ENCODE peak calls at places on chromosome 1, in five cellular contexts. Z is effector memory CD4-positive, alpha-beta T cell; M is mammary epithelial cell; E is SK-N-SH; R is fibroblast of lung. X is an unnamed sample.

GRCh38 chr1:216750031-216750627 is 26.9 kb upstream of the ESRRG start:
- DNase-seq in M (peak), R (peak), Z (no peak), E (peak), X (no peak)

GRCh38 chr1:151728151-151728711 is 6.9 kb downstream of the RIIAD1 start:
- DNase-seq in Z (no peak), R (peak), M (no peak), E (peak), X (no peak)

GRCh38 chr1:53074313-53075154 is 12.5 kb downstream of the PODN start:
- DNase-seq in E (peak), Z (no peak), R (no peak), M (no peak), X (no peak)

GRCh38 chr1:198575715-198576641 is 35.5 kb upstream of the ATP6V1G3 start:
- DNase-seq in Z (no peak), M (peak), R (no peak), E (no peak), X (no peak)

GRCh38 chr1:7401814-7402547 is 369.1 kb upstream of the VAMP3 start:
- DNase-seq in Z (no peak), R (peak), M (peak), E (peak), X (peak)

GRCh38 chr1:209527372-209527771 is 56.1 kb upstream of the CAMK1G start:
- DNase-seq in Z (no peak), M (peak), R (no peak), E (no peak), X (no peak)

GRCh38 chr1:84146375-84147032 is 2.4 kb downstream of the PRKACB start:
- DNase-seq in E (no peak), Z (no peak), M (peak), R (peak), X (no peak)

GRCh38 chr1:58727363-58727762 is 27.5 kb upstream of the MYSM1 start:
- DNase-seq in Z (no peak), R (peak), M (peak), E (no peak), X (peak)

GRCh38 chr1:213082778-213083445 is 31.9 kb downstream of the RPS6KC1 start:
- DNase-seq in M (peak), R (no peak), E (no peak), Z (no peak), X (no peak)

GRCh38 chr1:85599076-85599491 is 18.5 kb downstream of the CCN1 start:
- DNase-seq in R (no peak), Z (no peak), M (no peak), E (no peak), X (no peak)

GRCh38 chr1:215599418-215599817 is 32.3 kb downstream of the KCTD3 start:
- DNase-seq in Z (no peak), E (no peak), R (peak), M (no peak), X (no peak)

GRCh38 chr1:165235777-165236285 is 120.7 kb downstream of the LMX1A start:
- DNase-seq in M (no peak), Z (no peak), R (no peak), E (peak), X (no peak)

GRCh38 chr1:85607126-85607912 is 26.8 kb downstream of the CCN1 start:
- DNase-seq in Z (no peak), R (peak), E (no peak), M (peak), X (peak)

GRCh38 chr1:206608108-206608698 is 4.1 kb downstream of the EIF2D start:
- DNase-seq in R (peak), E (peak), Z (peak), M (peak), X (no peak)

GRCh38 chr1:54885237-54885679 is 1.7 kb downstream of the DHCR24 start:
- DNase-seq in E (peak), M (no peak), Z (no peak), R (no peak), X (no peak)

GRCh38 chr1:103218821-103219220 is 110.5 kb upstream of the COL11A1 start:
- DNase-seq in E (no peak), Z (no peak), M (no peak), R (no peak), X (no peak)

GRCh38 chr1:198444792-198445191 is 95.7 kb downstream of the ATP6V1G3 start:
- DNase-seq in Z (no peak), E (no peak), R (peak), M (peak), X (no peak)

GRCh38 chr1:92538413-92539061 is 51.8 kb upstream of the GFI1 start:
- DNase-seq in R (no peak), E (no peak), M (peak), Z (no peak), X (no peak)

GRCh38 chr1:93648656-93649055 is 33.0 kb downstream of the BCAR3 start:
- DNase-seq in Z (no peak), E (no peak), R (no peak), M (no peak), X (no peak)

GRCh38 chr1:2033165-2033564 is 14.0 kb downstream of the GABRD start:
- DNase-seq in E (no peak), Z (no peak), R (no peak), M (no peak), X (no peak)

GRCh38 chr1:2030076-2030870 is 11.1 kb downstream of the GABRD start:
- DNase-seq in E (no peak), R (no peak), Z (no peak), M (no peak), X (no peak)

GRCh38 chr1:2032737-2033136 is 13.6 kb downstream of the GABRD start:
- DNase-seq in M (no peak), R (no peak), Z (no peak), E (peak), X (no peak)

GRCh38 chr1:2029561-2029960 is 10.4 kb downstream of the GABRD start:
- DNase-seq in Z (no peak), M (no peak), E (no peak), R (no peak), X (no peak)

DNA sequence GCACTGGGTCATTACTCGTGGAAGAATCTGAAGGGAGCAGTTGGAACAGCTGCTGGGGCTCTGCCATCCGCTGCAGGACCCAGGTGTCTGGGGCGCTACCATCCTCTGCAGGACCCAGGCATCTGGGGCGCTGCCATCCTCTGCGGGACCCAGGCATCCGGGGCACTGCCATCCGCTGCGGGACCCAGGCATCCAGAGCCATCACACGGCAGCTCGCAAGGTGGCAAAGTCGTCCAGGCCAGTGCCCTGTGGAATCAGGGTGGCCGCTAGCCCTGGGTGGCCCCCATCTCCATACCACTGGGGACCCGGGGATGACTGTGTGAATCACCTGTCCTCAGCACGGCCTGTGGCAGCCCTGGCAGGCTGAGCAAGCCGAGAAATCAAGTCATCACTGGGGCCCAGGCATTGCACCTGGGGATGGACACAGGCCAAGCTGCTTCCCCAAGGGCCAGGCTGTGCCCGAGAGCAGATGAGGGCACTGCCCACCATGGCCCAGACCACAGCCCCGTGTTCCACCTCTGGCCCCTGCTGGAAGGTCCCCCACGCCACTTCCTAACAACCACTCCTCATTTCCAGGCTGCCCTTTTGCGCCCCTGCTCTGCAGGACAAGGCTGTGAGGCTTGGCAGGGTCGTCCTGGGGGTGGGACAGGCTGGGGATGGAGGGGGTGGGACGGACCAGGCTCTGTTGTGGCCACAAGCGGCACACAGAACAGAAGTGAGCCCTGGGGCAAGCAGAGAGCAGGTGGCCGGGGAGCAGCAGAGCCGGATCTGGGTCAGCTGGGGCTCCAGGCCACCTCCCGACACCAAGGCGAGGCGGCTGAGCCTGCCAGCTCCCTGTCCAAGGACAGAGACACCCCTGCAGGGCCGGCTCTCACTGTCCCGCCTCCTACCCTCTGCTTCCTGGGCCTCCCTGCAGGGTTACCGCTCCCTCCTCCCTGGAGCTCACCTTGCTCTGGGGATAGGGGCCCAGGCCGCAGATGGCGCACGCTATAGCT is 12.7 kb downstream of the GABRD start:
- DNase-seq in E (peak), R (no peak), Z (no peak), M (no peak), X (no peak)
- H3K27ac ChIP-seq in E (peak), R (no peak), Z (no peak), M (no peak), X (no peak)

DNA sequence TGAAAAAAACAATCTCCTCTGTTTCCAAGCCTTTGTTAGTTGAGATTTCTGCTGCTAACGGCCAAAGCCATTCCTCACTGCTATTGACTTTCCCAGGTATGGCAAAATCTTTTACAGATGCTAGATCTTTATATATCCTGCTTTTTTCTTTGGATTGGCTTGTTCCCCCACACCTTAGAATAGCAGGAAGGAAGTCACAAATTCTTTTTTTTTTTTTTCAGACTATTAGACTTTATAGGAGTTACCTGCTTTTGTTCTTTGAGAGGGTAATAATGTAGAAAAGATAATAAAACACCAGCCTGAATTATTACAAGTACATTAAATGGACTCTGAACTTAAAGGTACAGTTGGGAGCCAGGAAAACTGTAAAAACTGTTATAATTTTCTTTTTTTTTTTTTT is 24.2 kb downstream of the SYF2 start:
- DNase-seq in R (no peak), E (no peak), M (no peak), Z (no peak), X (no peak)
- H3K27ac ChIP-seq in R (no peak), E (no peak), M (no peak), Z (no peak), X (no peak)

GRCh38 chr1:43451157-43451591 is 2.6 kb downstream of the HYI start:
- DNase-seq in M (no peak), E (no peak), Z (no peak), R (no peak), X (no peak)

GRCh38 chr1:43451701-43452532 is 1.8 kb downstream of the HYI start:
- DNase-seq in E (no peak), Z (no peak), M (no peak), R (no peak), X (no peak)

GRCh38 chr1:43453442-43454269 is at the start of gene HYI:
- DNase-seq in M (peak), E (peak), Z (peak), R (peak), X (no peak)

GRCh38 chr1:43454270-43455011 is 710 bp upstream of the HYI start:
- DNase-seq in M (peak), E (peak), Z (peak), R (peak), X (peak)

GRCh38 chr1:43452789-43453441 is 816 bp downstream of the HYI start:
- DNase-seq in R (peak), Z (no peak), E (no peak), M (no peak), X (no peak)
- H3K27ac ChIP-seq in R (peak), Z (peak), E (peak), M (no peak), X (peak)

DNA sequence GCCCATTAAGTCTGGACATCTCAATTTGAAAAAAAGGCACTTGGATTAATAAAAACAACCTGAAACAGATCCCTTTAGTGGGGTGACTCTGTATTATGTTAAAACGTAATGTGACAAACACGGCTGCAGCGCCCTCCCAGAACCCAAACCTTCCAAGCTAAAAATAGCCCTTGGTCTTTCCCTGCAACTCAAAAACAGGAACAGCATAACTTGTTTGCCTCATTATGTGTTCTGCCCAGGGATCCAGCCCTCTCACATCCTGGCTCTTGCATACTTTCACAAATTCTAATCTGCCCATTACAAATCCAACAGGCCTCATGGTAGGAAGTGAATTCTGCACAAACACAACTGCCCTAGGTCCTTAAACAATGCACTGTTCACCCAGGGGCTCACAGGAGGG is 94.7 kb upstream of the GADD45A start:
- DNase-seq in R (peak), Z (no peak), E (no peak), M (no peak), X (no peak)
- H3K27ac ChIP-seq in R (no peak), Z (no peak), E (peak), M (no peak), X (no peak)

GRCh38 chr1:155062702-155063411 is 683 bp upstream of the EFNA4 start:
- DNase-seq in R (peak), E (peak), Z (peak), M (no peak), X (no peak)
- H3K27ac ChIP-seq in R (no peak), E (no peak), Z (peak), M (no peak), X (no peak)

X was measured in keratinocyte.